ENCODE peak calls at places on chromosome 22, in four cellular contexts. G is HFFc6, W is progenitor cell of endocrine pancreas, N is skeletal muscle cell. T is an unnamed sample.

GRCh38 chr22:22702159-22702873 is 57.9 kb downstream of the GGTLC2 start:
- DNase-seq in G (no peak), N (peak), W (peak), T (no peak)

GRCh38 chr22:20039683-20040325 is 18.9 kb downstream of the TANGO2 start:
- DNase-seq in G (no peak), W (no peak), N (no peak), T (no peak)

GRCh38 chr22:19802881-19803735 is 42.5 kb downstream of the TBX1 start:
- DNase-seq in G (no peak), W (no peak), N (no peak), T (no peak)

GRCh38 chr22:50460942-50461341 is 13.9 kb downstream of the SBF1 start:
- DNase-seq in W (no peak), N (no peak), G (no peak), T (no peak)

GRCh38 chr22:33455036-33455435 is 396.9 kb upstream of the SYN3 start:
- DNase-seq in W (no peak), G (no peak), N (no peak), T (no peak)

GRCh38 chr22:26949193-26949592 is 291.8 kb downstream of the MIAT start:
- DNase-seq in G (no peak), W (peak), N (no peak), T (no peak)

GRCh38 chr22:22397292-22397870 is 111.2 kb downstream of the ZNF280B start:
- DNase-seq in W (no peak), N (no peak), G (peak), T (no peak)

GRCh38 chr22:35326854-35327562 is 27.3 kb downstream of the TOM1 start:
- DNase-seq in G (no peak), W (no peak), N (no peak), T (no peak)

GRCh38 chr22:24427500-24428164 is at the start of gene ADORA2A:
- DNase-seq in G (no peak), W (no peak), N (no peak), T (peak)

GRCh38 chr22:17921871-17922821 is 102.2 kb downstream of the MICAL3 start:
- DNase-seq in W (peak), G (no peak), N (no peak), T (no peak)

GRCh38 chr22:21927174-21927823 is 25.3 kb downstream of the PPM1F start:
- DNase-seq in G (no peak), W (no peak), N (no peak), T (no peak)

GRCh38 chr22:47318041-47318737 is 555.7 kb downstream of the TBC1D22A start:
- DNase-seq in N (no peak), W (no peak), G (no peak), T (no peak)

GRCh38 chr22:45918455-45919370 is 58.2 kb downstream of the WNT7B start:
- DNase-seq in W (no peak), N (no peak), G (no peak), T (no peak)

GRCh38 chr22:22810018-22810427 is 77.6 kb upstream of the IGLL5 start:
- DNase-seq in W (peak), N (no peak), G (no peak), T (peak)

GRCh38 chr22:20429254-20430100 is 8.1 kb downstream of the SCARF2 start:
- DNase-seq in N (no peak), G (no peak), W (no peak), T (peak)

GRCh38 chr22:39173787-39174497 is 21.5 kb upstream of the CBX7 start:
- DNase-seq in W (no peak), N (no peak), G (no peak), T (peak)

GRCh38 chr22:50044485-50045143 is 13.5 kb downstream of the TTLL8 start:
- DNase-seq in N (no peak), W (no peak), G (no peak), T (no peak)

GRCh38 chr22:25068701-25069100 is 116.2 kb downstream of the KIAA1671 start:
- DNase-seq in G (no peak), N (no peak), W (no peak), T (no peak)

GRCh38 chr22:38570841-38571364 is 920 bp upstream of the DMC1 start:
- DNase-seq in N (no peak), W (peak), G (peak), T (peak)

GRCh38 chr22:17817511-17818065 is 43.3 kb upstream of the BID start:
- DNase-seq in N (no peak), G (no peak), W (no peak), T (no peak)

GRCh38 chr22:26529345-26529744 is 17.1 kb upstream of the TFIP11 start:
- DNase-seq in W (no peak), G (no peak), N (no peak), T (no peak)

GRCh38 chr22:20964799-20965103 is 2.3 kb upstream of the AIFM3 start:
- DNase-seq in G (no peak), N (no peak), W (no peak), T (no peak)

T was measured in GM13976.